ENCODE peak calls at places on chromosome 13, in ten cellular contexts. J, X, R, W, E, C, V, P, Q and H are unnamed samples.

GRCh38 chr13:26508885-26509284 is 48.6 kb upstream of the WASF3 start:
- DNase-seq in C (no peak), X (no peak), Q (no peak), E (peak; percentile 92), P (peak; percentile 48), V (no peak), R (no peak), J (no peak), W (no peak), H (peak; percentile 95)

GRCh38 chr13:72255908-72256307 is 388.9 kb upstream of the DACH1 start:
- DNase-seq in J (no peak), P (no peak), Q (no peak), V (peak; percentile 13), R (peak; percentile 82), W (no peak), E (no peak), X (peak; percentile 12), C (peak; percentile 58), H (no peak)

GRCh38 chr13:78401833-78402232 is 201.5 kb downstream of the POU4F1 start:
- DNase-seq in P (no peak), E (no peak), J (no peak), X (no peak), V (no peak), R (peak; percentile 14), Q (no peak), C (no peak), W (no peak), H (no peak)

GRCh38 chr13:91142572-91142971 is 204.9 kb upstream of the MIR17HG start:
- DNase-seq in C (no peak), J (no peak), V (no peak), R (no peak), P (no peak), E (no peak), W (no peak), X (no peak), Q (no peak), H (no peak)

GRCh38 chr13:112730157-112730671 is 40.4 kb downstream of the ATP11A start:
- DNase-seq in W (no peak), J (no peak), X (no peak), C (no peak), V (no peak), P (peak; percentile 15), E (no peak), Q (no peak), R (no peak), H (peak; percentile 33)

GRCh38 chr13:27918918-27919255 is 913 bp upstream of the PDX1 start:
- DNase-seq in P (no peak), J (no peak), R (peak; percentile 17), W (no peak), X (no peak), E (no peak), V (no peak), C (no peak), Q (no peak), H (no peak)

GRCh38 chr13:105759467-105759866 is 776.0 kb downstream of the EFNB2 start:
- DNase-seq in Q (no peak), P (no peak), R (no peak), X (no peak), J (no peak), C (no peak), E (no peak), W (no peak), V (no peak), H (no peak)

GRCh38 chr13:32098275-32098674 is 66.7 kb downstream of the FRY start:
- DNase-seq in V (no peak), P (no peak), X (no peak), C (no peak), R (no peak), Q (no peak), E (no peak), W (no peak), J (no peak), H (no peak)

GRCh38 chr13:50676602-50677001 is 166.9 kb downstream of the DLEU7 start:
- DNase-seq in Q (no peak), P (no peak), C (peak; percentile 49), W (no peak), X (no peak), R (no peak), V (no peak), J (no peak), E (no peak), H (no peak)

GRCh38 chr13:26480246-26480855 is 77.1 kb upstream of the WASF3 start:
- DNase-seq in W (no peak), C (no peak), R (no peak), V (no peak), J (no peak), E (no peak), Q (no peak), X (no peak), P (no peak), H (peak; percentile 17)

GRCh38 chr13:31755803-31756212 is 16.5 kb downstream of the RXFP2 start:
- DNase-seq in P (no peak), Q (no peak), R (no peak), X (no peak), E (no peak), V (no peak), W (peak; percentile 9), J (no peak), C (no peak), H (no peak)

GRCh38 chr13:33262069-33262487 is 23.5 kb downstream of the STARD13 start:
- DNase-seq in R (no peak), Q (no peak), E (no peak), P (no peak), J (no peak), X (no peak), C (peak; percentile 22), W (peak; percentile 29), V (peak; percentile 66), H (peak; percentile 72)

GRCh38 chr13:110712081-110712848 is 1.2 kb upstream of the ING1 start:
- DNase-seq in P (peak; percentile 89), R (peak; percentile 90), W (peak; percentile 98), E (peak; percentile 90), V (peak; percentile 68), X (peak; percentile 83), J (peak; percentile 69), C (peak; percentile 82), Q (no peak), H (peak; percentile 93)
- TF ChIP-seq POLR2AphosphoS5 in P (peak; percentile 76), R (peak; percentile 88), W (peak; percentile 89), E (peak; percentile 24), V (peak; percentile 95), X (peak; percentile 73), J (peak; percentile 85), C (peak; percentile 91), Q (peak; percentile 83), H (peak; percentile 97)

GRCh38 chr13:30113983-30114491 is 193.3 kb downstream of the KATNAL1 start:
- DNase-seq in R (peak; percentile 32), E (no peak), Q (no peak), W (no peak), X (no peak), C (no peak), J (no peak), V (no peak), P (peak; percentile 72), H (no peak)
- H3K27ac ChIP-seq in R (no peak overlapping the region), E (peak overlapping the region; percentile 89), Q (no peak overlapping the region), W (peak overlapping the region; percentile 78), X (peak overlapping the region; percentile 63), C (no peak overlapping the region), J (peak overlapping the region; percentile 89), V (peak overlapping the region; percentile 59), P (peak overlapping the region; percentile 95), H (peak overlapping the region; percentile 78)

GRCh38 chr13:110817143-110817542 is 97.7 kb downstream of the ANKRD10 start:
- DNase-seq in W (no peak), C (no peak), J (no peak), V (no peak), R (no peak), E (no peak), P (no peak), X (no peak), Q (no peak), H (no peak)

GRCh38 chr13:110816500-110816899 is 98.4 kb downstream of the ANKRD10 start:
- DNase-seq in C (no peak), X (no peak), Q (no peak), R (no peak), E (no peak), W (no peak), J (no peak), P (no peak), V (no peak), H (no peak)

GRCh38 chr13:110818747-110819146 is 96.1 kb downstream of the ANKRD10 start:
- DNase-seq in J (no peak), V (no peak), P (no peak), W (no peak), X (no peak), Q (no peak), E (peak; percentile 52), C (no peak), R (no peak), H (no peak)

GRCh38 chr13:110820311-110820710 is 94.6 kb downstream of the ANKRD10 start:
- DNase-seq in X (no peak), P (no peak), V (no peak), R (no peak), E (no peak), C (no peak), W (no peak), Q (no peak), J (no peak), H (no peak)

DNA sequence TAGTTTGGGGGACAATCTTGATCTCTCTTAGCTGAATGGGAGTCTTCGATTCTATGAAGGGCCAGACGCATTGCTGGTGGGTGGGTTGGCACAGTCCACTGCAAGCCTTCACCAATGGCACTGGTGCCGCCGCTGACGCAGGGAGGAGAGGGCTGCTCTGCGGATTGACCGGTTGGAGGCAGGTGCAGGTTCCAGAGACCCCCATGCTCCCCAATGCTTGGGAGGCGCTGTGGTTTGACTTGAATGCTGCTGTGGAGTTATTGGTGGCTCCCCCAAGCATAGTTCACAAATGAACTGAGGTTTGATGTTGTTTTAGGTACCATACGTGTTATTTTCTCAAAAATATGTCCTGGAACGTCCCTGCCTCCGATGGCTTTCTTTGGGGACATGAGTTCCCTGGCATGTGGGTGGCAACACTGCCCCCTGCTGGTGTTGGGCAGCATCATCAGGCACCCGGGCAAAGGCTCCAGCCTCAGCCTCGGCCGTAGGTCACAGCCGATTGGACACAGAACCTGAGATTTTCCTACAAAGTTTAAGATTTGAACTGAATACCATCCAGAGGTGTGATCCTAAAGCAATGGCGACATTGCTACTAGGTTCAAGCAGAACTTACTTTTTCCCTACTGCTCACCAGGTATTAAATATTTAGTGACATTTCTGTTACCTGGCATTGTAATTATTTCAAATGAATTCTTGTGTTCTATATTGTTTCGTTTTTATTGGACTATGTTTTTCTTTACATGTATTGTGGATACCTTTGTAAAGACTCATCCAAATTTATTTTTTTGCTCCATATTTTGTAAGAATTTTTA is 95.5 kb downstream of the ANKRD10 start:
- DNase-seq in C (peak; percentile 74), Q (peak; percentile 52), R (peak; percentile 86), V (peak; percentile 66), X (peak; percentile 67), E (peak; percentile 87), J (peak; percentile 48), W (peak; percentile 86), P (peak; percentile 84), H (peak; percentile 88)
- TF ChIP-seq POLR2AphosphoS5 in C (no peak), Q (no peak), R (no peak), V (no peak), X (peak; percentile 45), E (no peak), J (peak; percentile 50), W (no peak), P (no peak), H (peak; percentile 22)

DNA sequence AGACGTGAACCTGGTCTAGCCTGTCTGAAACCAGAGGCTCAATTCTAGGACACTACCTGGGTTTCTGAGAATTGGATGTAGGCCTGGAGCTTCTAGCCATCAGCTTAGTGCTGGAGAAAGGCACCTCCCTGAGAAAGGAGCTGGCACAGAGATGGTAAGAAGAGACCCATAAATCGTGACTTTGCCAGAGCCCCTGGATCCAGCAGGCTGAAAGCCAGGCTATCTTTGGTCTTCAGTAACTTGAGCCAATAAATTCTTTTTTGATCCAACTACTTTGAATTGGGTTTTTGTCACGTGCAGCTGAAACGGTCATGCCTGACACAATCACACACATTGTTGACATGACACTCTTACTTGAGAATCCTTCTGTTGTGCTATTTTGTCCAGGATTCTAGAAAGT is 103.4 kb downstream of the LHFPL6 start:
- DNase-seq in V (no peak), E (no peak), X (no peak), J (no peak), C (no peak), Q (no peak), R (no peak), W (no peak), P (no peak), H (no peak)
- H3K27ac ChIP-seq in V (no peak overlapping the region), E (no peak overlapping the region), X (no peak overlapping the region), J (no peak overlapping the region), C (no peak overlapping the region), Q (no peak overlapping the region), R (peak overlapping the region; percentile 35), W (no peak overlapping the region), P (no peak overlapping the region), H (no peak overlapping the region)